ENCODE peak calls at places on chromosomes 2 and 18, in seven cellular contexts. F is BE2C, X is transverse colon, A is BJ, C is fibroblast of mammary gland, Z is brain microvascular endothelial cell, R is endodermal cell. Q is an unnamed sample.

GRCh38 chr2:11701831-11702301 is 31.9 kb upstream of the NTSR2 start:
- DNase-seq in F (no peak), X (peak; percentile 27), A (no peak), C (no peak), Z (no peak), R (no peak), Q (no peak)

GRCh38 chr2:108297436-108298141 is 8.9 kb downstream of the SULT1C2 start:
- DNase-seq in F (no peak), X (no peak), A (no peak), C (peak; percentile 97), Z (peak; percentile 83), R (no peak), Q (no peak)

GRCh38 chr18:26706796-26707406 is 158.5 kb upstream of the KCTD1 start:
- DNase-seq in F (no peak), X (no peak), A (no peak), C (no peak), Z (no peak), R (no peak), Q (no peak)

GRCh38 chr2:173612354-173612753 is 257.7 kb downstream of the CDCA7 start:
- DNase-seq in F (no peak), X (no peak), A (no peak), C (no peak), Z (no peak), R (no peak), Q (no peak)

GRCh38 chr2:195871326-195871725 is 197.3 kb downstream of the DNAH7 start:
- DNase-seq in F (no peak), X (no peak), A (no peak), C (no peak), Z (no peak), R (no peak), Q (no peak)

GRCh38 chr2:11742317-11742701 is 4.1 kb upstream of the LPIN1 start:
- DNase-seq in F (no peak), X (no peak), A (no peak), C (peak; percentile 43), Z (no peak), R (no peak), Q (no peak)

GRCh38 chr2:109257653-109258052 is 128.6 kb downstream of the SH3RF3 start:
- DNase-seq in F (no peak), X (no peak), A (no peak), C (no peak), Z (no peak), R (no peak), Q (no peak)

GRCh38 chr2:11239718-11240462 is 84.6 kb downstream of the SLC66A3 start:
- DNase-seq in F (no peak), X (no peak), A (no peak), C (peak; percentile 24), Z (peak; percentile 50), R (no peak), Q (no peak)

GRCh38 chr2:65622499-65622898 is 190.1 kb upstream of the SPRED2 start:
- DNase-seq in F (no peak), X (no peak), A (no peak), C (no peak), Z (no peak), R (no peak), Q (no peak)

GRCh38 chr2:119245841-119246230 is 22.2 kb downstream of the STEAP3 start:
- DNase-seq in F (no peak), X (no peak), A (no peak), C (no peak), Z (no peak), R (no peak), Q (no peak)

GRCh38 chr2:216195565-216195978 is 86.4 kb downstream of the XRCC5 start:
- DNase-seq in F (no peak), X (no peak), A (peak; percentile 61), C (peak; percentile 94), Z (peak; percentile 67), R (no peak), Q (no peak)

GRCh38 chr2:44005831-44006230 is 10.0 kb upstream of the LRPPRC start:
- DNase-seq in F (no peak), X (no peak), A (no peak), C (peak; percentile 20), Z (no peak), R (no peak), Q (no peak)

GRCh38 chr2:167054881-167055280 is 166.6 kb downstream of the XIRP2 start:
- DNase-seq in F (no peak), X (no peak), A (no peak), C (no peak), Z (no peak), R (no peak), Q (no peak)

GRCh38 chr2:2234398-2234797 is 96.7 kb downstream of the MYT1L start:
- DNase-seq in F (no peak), X (no peak), A (no peak), C (no peak), Z (no peak), R (no peak), Q (peak; percentile 10)

GRCh38 chr2:14501061-14501460 is 131.5 kb upstream of the LRATD1 start:
- DNase-seq in F (no peak), X (no peak), A (no peak), C (no peak), Z (no peak), R (no peak), Q (no peak)

GRCh38 chr2:68745006-68745405 is 10.4 kb downstream of the ARHGAP25 start:
- DNase-seq in F (no peak), X (no peak), A (no peak), C (no peak), Z (no peak), R (no peak), Q (no peak)

GRCh38 chr2:240629419-240629967 is 4.2 kb downstream of the GPR35 start:
- DNase-seq in F (no peak), X (peak; percentile 4), A (no peak), C (no peak), Z (no peak), R (no peak), Q (no peak)

DNA sequence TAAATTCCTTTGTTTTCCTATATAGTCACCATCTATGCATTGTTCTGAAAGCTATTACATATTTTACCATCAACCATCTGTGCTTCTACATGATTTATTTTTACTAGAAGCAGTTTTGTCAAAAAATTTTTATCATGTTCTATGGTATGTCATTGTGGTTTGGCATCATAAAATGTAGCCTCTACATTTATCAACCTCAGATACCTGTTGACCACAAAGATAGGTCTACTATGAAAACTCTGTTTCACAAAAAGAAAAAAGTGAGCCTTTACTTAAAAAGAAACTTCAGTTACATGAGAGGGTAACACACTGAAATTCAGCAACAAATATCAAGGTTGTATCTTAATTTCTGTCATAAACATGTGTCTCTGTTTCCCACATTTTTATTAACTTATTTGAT is 3.7 kb downstream of the BCL2 start:
- DNase-seq in F (no peak), X (no peak), A (no peak), C (no peak), Z (no peak), R (no peak), Q (no peak)
- H3K4me3 ChIP-seq in F (peak overlapping the region; percentile 84), X (no peak overlapping the region), A (no peak overlapping the region), C (no peak overlapping the region), Z (no peak overlapping the region), R (no peak overlapping the region), Q (no peak overlapping the region)

GRCh38 chr2:152406119-152406835 is 71.3 kb downstream of the FMNL2 start:
- DNase-seq in F (no peak), X (no peak), A (no peak), C (no peak), Z (no peak), R (no peak), Q (no peak)

GRCh38 chr2:152407204-152407721 is 72.3 kb downstream of the FMNL2 start:
- DNase-seq in F (peak; percentile 27), X (peak; percentile 38), A (no peak), C (peak; percentile 51), Z (peak; percentile 53), R (peak; percentile 85), Q (peak; percentile 77)

GRCh38 chr2:152405206-152406118 is 70.5 kb downstream of the FMNL2 start:
- DNase-seq in F (no peak), X (no peak), A (no peak), C (peak; percentile 41), Z (no peak), R (no peak), Q (no peak)

GRCh38 chr2:152407806-152408205 is 72.8 kb downstream of the FMNL2 start:
- DNase-seq in F (no peak), X (no peak), A (no peak), C (no peak), Z (no peak), R (no peak), Q (no peak)

DNA sequence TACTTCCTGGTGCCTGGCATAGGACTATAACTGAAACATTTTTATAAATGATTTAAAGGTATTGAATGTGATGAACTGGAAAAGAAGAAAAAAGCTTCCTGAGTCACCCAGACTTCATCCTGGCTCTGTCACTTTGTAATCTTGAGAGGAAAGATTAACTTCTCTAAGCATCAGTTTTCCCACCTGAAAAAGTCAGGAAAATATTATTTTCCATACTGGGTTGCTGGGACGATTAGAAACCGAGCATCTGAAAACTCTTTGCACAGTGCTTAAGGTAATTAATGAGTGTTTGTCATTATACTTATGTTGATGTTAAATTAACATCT is 71.8 kb downstream of the FMNL2 start:
- DNase-seq in F (no peak), X (no peak), A (no peak), C (no peak), Z (no peak), R (no peak), Q (no peak)
- H3K4me3 ChIP-seq in F (no peak overlapping the region), X (no peak overlapping the region), A (no peak overlapping the region), C (no peak overlapping the region), Z (peak overlapping the region; percentile 22), R (peak overlapping the region; percentile 43), Q (peak overlapping the region; percentile 38)

GRCh38 chr2:130347220-130347925 is 4.7 kb downstream of the IMP4 start:
- DNase-seq in F (no peak), X (no peak), A (no peak), C (no peak), Z (no peak), R (no peak), Q (no peak)
- H3K4me3 ChIP-seq in F (no peak overlapping the region), X (no peak overlapping the region), A (no peak overlapping the region), C (no peak overlapping the region), Z (no peak overlapping the region), R (no peak overlapping the region), Q (no peak overlapping the region)

GRCh38 chr2:5696741-5697521 is 4.7 kb downstream of the SOX11 start:
- DNase-seq in F (no peak), X (no peak), A (no peak), C (no peak), Z (peak; percentile 35), R (peak; percentile 86), Q (peak; percentile 72)

GRCh38 chr2:5698171-5698570 is 6.0 kb downstream of the SOX11 start:
- DNase-seq in F (no peak), X (no peak), A (no peak), C (no peak), Z (no peak), R (no peak), Q (no peak)

GRCh38 chr2:5696351-5696740 is 4.2 kb downstream of the SOX11 start:
- DNase-seq in F (no peak), X (no peak), A (no peak), C (no peak), Z (peak; percentile 9), R (no peak), Q (peak; percentile 46)

GRCh38 chr2:5695641-5696350 is 3.6 kb downstream of the SOX11 start:
- DNase-seq in F (no peak), X (no peak), A (no peak), C (no peak), Z (peak; percentile 27), R (peak; percentile 89), Q (peak; percentile 67)

DNA sequence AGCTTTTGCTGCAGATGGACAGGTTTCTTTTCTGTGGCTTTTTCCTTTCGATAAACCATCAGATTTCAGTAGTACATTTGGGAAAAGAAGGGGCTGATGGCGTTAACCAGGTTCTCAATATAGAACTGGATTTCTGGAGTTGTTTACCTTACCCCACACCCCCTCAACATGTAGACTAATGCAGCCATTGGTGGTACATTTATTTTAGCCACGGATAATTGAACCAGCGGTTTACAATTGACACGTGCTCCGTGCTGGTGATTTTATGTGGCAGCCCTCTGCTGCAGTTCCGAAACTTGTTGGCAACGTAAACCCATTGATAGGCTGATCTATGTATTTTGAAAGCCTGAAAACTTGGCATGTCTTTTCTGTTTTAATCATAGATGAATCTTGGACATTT is 5.4 kb downstream of the SOX11 start:
- DNase-seq in F (no peak), X (no peak), A (no peak), C (no peak), Z (no peak), R (no peak), Q (no peak)
- H3K4me3 ChIP-seq in F (peak overlapping the region; percentile 16), X (no peak overlapping the region), A (peak overlapping the region; percentile 59), C (no peak overlapping the region), Z (peak overlapping the region; percentile 84), R (peak overlapping the region; percentile 99), Q (peak overlapping the region; percentile 97)

Q was measured in GM23338.